ENCODE peak calls at places on chromosomes 1 and 21, in six cellular contexts. One of them, this sample, is unnamed. For H3K36me3, the result is how much of the 10 kb centered on the place peaks cover.

GRCh38 chr1:101996830-101997485 is at the start of gene OLFM3:
- DNase-seq in PC-9: peak
- DNase-seq in fibroblast of lung: peak
- DNase-seq in tibial artery: no peak
- DNase-seq in stomach: no peak
- DNase-seq in ascending aorta: no peak
- DNase-seq in this sample: no peak

GRCh38 chr1:7642781-7643180 is 128.3 kb upstream of the VAMP3 start:
- DNase-seq in PC-9: no peak
- DNase-seq in fibroblast of lung: no peak
- DNase-seq in tibial artery: no peak
- DNase-seq in stomach: no peak
- DNase-seq in ascending aorta: no peak
- DNase-seq in this sample: no peak

GRCh38 chr1:37479255-37480124 is 5.1 kb downstream of the ZC3H12A start:
- DNase-seq in PC-9: peak
- DNase-seq in fibroblast of lung: peak
- DNase-seq in tibial artery: peak
- DNase-seq in stomach: peak
- DNase-seq in ascending aorta: peak
- DNase-seq in this sample: peak

GRCh38 chr1:231192620-231193163 is 30.8 kb downstream of the TRIM67 start:
- DNase-seq in PC-9: peak
- DNase-seq in fibroblast of lung: peak
- DNase-seq in tibial artery: no peak
- DNase-seq in stomach: peak
- DNase-seq in ascending aorta: no peak
- DNase-seq in this sample: no peak

GRCh38 chr1:170075186-170075585 is 691 bp upstream of the KIFAP3 start:
- DNase-seq in PC-9: no peak
- DNase-seq in fibroblast of lung: no peak
- DNase-seq in tibial artery: no peak
- DNase-seq in stomach: no peak
- DNase-seq in ascending aorta: no peak
- DNase-seq in this sample: no peak

GRCh38 chr1:236774926-236775325 is 20.2 kb upstream of the MTR start:
- DNase-seq in PC-9: no peak
- DNase-seq in fibroblast of lung: peak
- DNase-seq in tibial artery: no peak
- DNase-seq in stomach: no peak
- DNase-seq in ascending aorta: no peak
- DNase-seq in this sample: no peak

GRCh38 chr1:112905420-112906154 is 50.4 kb downstream of the SLC16A1 start:
- DNase-seq in PC-9: no peak
- DNase-seq in fibroblast of lung: no peak
- DNase-seq in tibial artery: no peak
- DNase-seq in stomach: peak
- DNase-seq in ascending aorta: no peak
- DNase-seq in this sample: peak

GRCh38 chr1:160780398-160780755 is 15.6 kb upstream of the LY9 start:
- DNase-seq in PC-9: no peak
- DNase-seq in fibroblast of lung: no peak
- DNase-seq in tibial artery: no peak
- DNase-seq in stomach: no peak
- DNase-seq in ascending aorta: no peak
- DNase-seq in this sample: no peak

GRCh38 chr1:157410457-157410856 is 141.9 kb downstream of the FCRL5 start:
- DNase-seq in PC-9: no peak
- DNase-seq in fibroblast of lung: no peak
- DNase-seq in tibial artery: no peak
- DNase-seq in stomach: no peak
- DNase-seq in ascending aorta: no peak
- DNase-seq in this sample: no peak

GRCh38 chr1:83818916-83819315 is 180.0 kb downstream of the TTLL7 start:
- DNase-seq in PC-9: no peak
- DNase-seq in fibroblast of lung: no peak
- DNase-seq in tibial artery: no peak
- DNase-seq in stomach: no peak
- DNase-seq in ascending aorta: no peak
- DNase-seq in this sample: no peak

GRCh38 chr1:15153842-15154479 is 414 bp downstream of the TMEM51 start:
- DNase-seq in PC-9: peak
- DNase-seq in fibroblast of lung: peak
- DNase-seq in tibial artery: peak
- DNase-seq in stomach: peak
- DNase-seq in ascending aorta: peak
- DNase-seq in this sample: peak

GRCh38 chr1:235090406-235091069 is 38.1 kb downstream of the TOMM20 start:
- DNase-seq in PC-9: no peak
- DNase-seq in fibroblast of lung: peak
- DNase-seq in tibial artery: no peak
- DNase-seq in stomach: no peak
- DNase-seq in ascending aorta: peak
- DNase-seq in this sample: no peak

GRCh38 chr1:59397459-59397858 is 100.6 kb downstream of the FGGY start:
- DNase-seq in PC-9: no peak
- DNase-seq in fibroblast of lung: no peak
- DNase-seq in tibial artery: no peak
- DNase-seq in stomach: no peak
- DNase-seq in ascending aorta: no peak
- DNase-seq in this sample: no peak

GRCh38 chr21:36134820-36135390 is at the start of gene CBR3:
- DNase-seq in PC-9: peak
- DNase-seq in fibroblast of lung: peak
- DNase-seq in tibial artery: peak
- DNase-seq in stomach: peak
- DNase-seq in ascending aorta: peak
- DNase-seq in this sample: peak

GRCh38 chr1:170578356-170578755 is 46.4 kb downstream of the GORAB start:
- DNase-seq in PC-9: no peak
- DNase-seq in fibroblast of lung: peak
- DNase-seq in tibial artery: no peak
- DNase-seq in stomach: no peak
- DNase-seq in ascending aorta: no peak
- DNase-seq in this sample: no peak

GRCh38 chr1:107477233-107477632 is 336.4 kb downstream of the NTNG1 start:
- DNase-seq in PC-9: no peak
- DNase-seq in fibroblast of lung: no peak
- DNase-seq in tibial artery: no peak
- DNase-seq in stomach: no peak
- DNase-seq in ascending aorta: no peak
- DNase-seq in this sample: no peak

GRCh38 chr21:44778499-44778911 is 23.1 kb downstream of the UBE2G2 start:
- DNase-seq in PC-9: no peak
- DNase-seq in fibroblast of lung: no peak
- DNase-seq in tibial artery: no peak
- DNase-seq in stomach: no peak
- DNase-seq in ascending aorta: no peak
- DNase-seq in this sample: no peak

GRCh38 chr1:146031476-146031875 is 9.9 kb upstream of the HJV start:
- DNase-seq in PC-9: no peak
- DNase-seq in fibroblast of lung: no peak
- DNase-seq in tibial artery: no peak
- DNase-seq in stomach: no peak
- DNase-seq in ascending aorta: no peak
- DNase-seq in this sample: no peak

GRCh38 chr1:39152923-39153322 is 51.6 kb upstream of the MACF1 start:
- DNase-seq in PC-9: no peak
- DNase-seq in fibroblast of lung: no peak
- DNase-seq in tibial artery: no peak
- DNase-seq in stomach: no peak
- DNase-seq in ascending aorta: no peak
- DNase-seq in this sample: no peak

GRCh38 chr21:32981096-32981495 is 44.6 kb upstream of the OLIG2 start:
- DNase-seq in PC-9: no peak
- DNase-seq in fibroblast of lung: no peak
- DNase-seq in tibial artery: no peak
- DNase-seq in stomach: no peak
- DNase-seq in ascending aorta: no peak
- DNase-seq in this sample: no peak

GRCh38 chr1:11279630-11280029 is 6.6 kb downstream of the UBIAD1 start:
- DNase-seq in PC-9: no peak
- DNase-seq in fibroblast of lung: no peak
- DNase-seq in tibial artery: no peak
- DNase-seq in stomach: no peak
- DNase-seq in ascending aorta: no peak
- DNase-seq in this sample: no peak

GRCh38 chr1:155970531-155971167 is 7.7 kb downstream of the ARHGEF2 start:
- DNase-seq in PC-9: no peak
- DNase-seq in fibroblast of lung: peak
- DNase-seq in tibial artery: peak
- DNase-seq in stomach: peak
- DNase-seq in ascending aorta: peak
- DNase-seq in this sample: no peak

DNA sequence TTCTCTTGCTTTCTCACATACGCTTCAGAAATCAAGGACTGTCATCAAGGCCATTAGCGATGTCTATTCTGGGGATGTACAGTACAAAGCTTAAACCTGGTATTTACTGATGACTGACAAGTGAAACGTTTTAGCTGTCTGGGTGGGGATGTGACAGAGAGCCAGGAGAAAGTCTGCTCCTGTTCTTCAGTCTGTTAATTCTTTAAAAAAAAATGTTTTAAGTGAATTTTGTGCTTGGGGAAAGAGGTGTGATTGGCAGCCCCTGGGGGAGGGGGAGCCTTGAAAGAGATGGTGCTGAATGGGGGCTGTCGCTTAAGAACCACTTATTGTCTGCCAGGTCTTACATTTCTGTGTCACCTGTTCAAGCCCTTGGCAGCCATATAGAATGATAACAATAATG is 283.0 kb upstream of the PLXNA2 start:
- DNase-seq in PC-9: no peak
- DNase-seq in fibroblast of lung: no peak
- DNase-seq in tibial artery: no peak
- DNase-seq in stomach: no peak
- DNase-seq in ascending aorta: no peak
- DNase-seq in this sample: no peak
- TF ChIP-seq CTCF in PC-9: no peak
- TF ChIP-seq CTCF in fibroblast of lung: no peak
- TF ChIP-seq CTCF in tibial artery: no peak
- TF ChIP-seq CTCF in stomach: no peak
- TF ChIP-seq CTCF in ascending aorta: no peak
- TF ChIP-seq CTCF in this sample: no peak

DNA sequence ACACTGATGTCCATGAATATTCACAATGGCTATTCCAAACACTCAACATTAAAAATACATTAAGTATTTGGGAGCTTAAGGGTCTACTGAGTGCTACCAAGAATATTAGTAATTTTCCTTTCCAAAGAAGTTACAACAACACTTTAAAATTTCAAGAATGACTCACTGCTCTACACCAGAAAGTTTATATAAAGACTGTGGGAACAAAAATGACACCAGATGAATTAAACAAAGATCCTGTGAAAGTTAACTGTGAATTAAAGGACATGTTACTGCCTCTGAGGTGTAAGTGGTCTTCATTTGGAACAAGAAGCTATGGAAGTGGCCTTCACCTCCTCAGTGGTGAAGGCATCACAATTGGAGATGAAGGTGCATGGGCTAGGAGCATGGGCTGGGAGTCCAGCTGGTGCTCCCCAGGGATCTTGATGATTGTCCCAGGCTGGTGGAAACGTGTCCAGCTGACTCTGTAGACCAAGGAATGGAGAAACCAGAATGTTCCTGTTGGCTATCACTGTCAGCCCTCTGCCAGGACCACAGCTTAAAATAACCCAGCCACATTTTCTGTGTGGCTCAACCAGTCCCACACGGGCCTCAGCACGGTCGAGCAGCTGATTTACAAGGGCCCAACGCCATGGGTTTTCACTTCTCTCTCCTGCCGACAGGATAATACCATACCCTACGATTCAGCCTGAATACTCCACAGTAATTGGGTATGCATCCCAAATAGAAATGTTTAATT is 28.8 kb downstream of the TAF5L start:
- DNase-seq in PC-9: no peak
- DNase-seq in fibroblast of lung: peak
- DNase-seq in tibial artery: peak
- DNase-seq in stomach: no peak
- DNase-seq in ascending aorta: peak
- DNase-seq in this sample: no peak
- H3K36me3 ChIP-seq in PC-9: under half
- H3K36me3 ChIP-seq in fibroblast of lung: under half
- H3K36me3 ChIP-seq in tibial artery: under half
- H3K36me3 ChIP-seq in stomach: under half
- H3K36me3 ChIP-seq in ascending aorta: under half
- H3K36me3 ChIP-seq in this sample: under half

GRCh38 chr1:2641381-2642130 is 8.7 kb upstream of the MMEL1 start:
- DNase-seq in PC-9: no peak
- DNase-seq in fibroblast of lung: no peak
- DNase-seq in tibial artery: peak
- DNase-seq in stomach: peak
- DNase-seq in ascending aorta: peak
- DNase-seq in this sample: no peak

GRCh38 chr1:2642131-2642559 is 9.3 kb upstream of the MMEL1 start:
- DNase-seq in PC-9: no peak
- DNase-seq in fibroblast of lung: no peak
- DNase-seq in tibial artery: peak
- DNase-seq in stomach: peak
- DNase-seq in ascending aorta: peak
- DNase-seq in this sample: no peak

GRCh38 chr1:2643414-2644077 is 10.7 kb upstream of the MMEL1 start:
- DNase-seq in PC-9: no peak
- DNase-seq in fibroblast of lung: no peak
- DNase-seq in tibial artery: peak
- DNase-seq in stomach: no peak
- DNase-seq in ascending aorta: no peak
- DNase-seq in this sample: no peak

GRCh38 chr1:2644171-2644570 is 11.4 kb upstream of the MMEL1 start:
- DNase-seq in PC-9: no peak
- DNase-seq in fibroblast of lung: no peak
- DNase-seq in tibial artery: peak
- DNase-seq in stomach: peak
- DNase-seq in ascending aorta: peak
- DNase-seq in this sample: no peak

GRCh38 chr1:2642560-2643413 is 10.0 kb upstream of the MMEL1 start:
- DNase-seq in PC-9: peak
- DNase-seq in fibroblast of lung: peak
- DNase-seq in tibial artery: peak
- DNase-seq in stomach: peak
- DNase-seq in ascending aorta: peak
- DNase-seq in this sample: peak
- TF ChIP-seq CTCF in PC-9: no peak
- TF ChIP-seq CTCF in fibroblast of lung: no peak
- TF ChIP-seq CTCF in tibial artery: no peak
- TF ChIP-seq CTCF in stomach: peak
- TF ChIP-seq CTCF in ascending aorta: peak
- TF ChIP-seq CTCF in this sample: peak

GRCh38 chr1:228454238-228454637 is 32.9 kb upstream of the RNF187 start:
- DNase-seq in PC-9: no peak
- DNase-seq in fibroblast of lung: no peak
- DNase-seq in tibial artery: no peak
- DNase-seq in stomach: no peak
- DNase-seq in ascending aorta: no peak
- DNase-seq in this sample: no peak
- H3K36me3 ChIP-seq in PC-9: under half
- H3K36me3 ChIP-seq in fibroblast of lung: under half
- H3K36me3 ChIP-seq in tibial artery: under half
- H3K36me3 ChIP-seq in stomach: under half
- H3K36me3 ChIP-seq in ascending aorta: under half
- H3K36me3 ChIP-seq in this sample: under half

This sample was measured in prostate gland.